ENCODE peak calls at places on chromosomes 11 and 22, in nine cellular contexts. One of them, this sample, is unnamed.

GRCh38 chr11:72851726-72852125 is 37.5 kb downstream of the ATG16L2 start:
- DNase-seq in fibroblast of villous mesenchyme: no peak
- DNase-seq in breast epithelium: no peak
- DNase-seq in GM13976: no peak
- DNase-seq in fibroblast of pulmonary artery: no peak
- DNase-seq in brain microvascular endothelial cell: peak
- DNase-seq in dorsolateral prefrontal cortex: no peak
- DNase-seq in fibroblast of mammary gland: no peak
- DNase-seq in endodermal cell: no peak
- DNase-seq in this sample: no peak

GRCh38 chr11:80163011-80163410 is 722.2 kb upstream of the TENM4 start:
- DNase-seq in fibroblast of villous mesenchyme: peak
- DNase-seq in breast epithelium: no peak
- DNase-seq in GM13976: no peak
- DNase-seq in fibroblast of pulmonary artery: peak
- DNase-seq in brain microvascular endothelial cell: peak
- DNase-seq in dorsolateral prefrontal cortex: no peak
- DNase-seq in fibroblast of mammary gland: no peak
- DNase-seq in endodermal cell: no peak
- DNase-seq in this sample: no peak

GRCh38 chr11:129723146-129723963 is 92.3 kb upstream of the TMEM45B start:
- DNase-seq in fibroblast of villous mesenchyme: no peak
- DNase-seq in breast epithelium: no peak
- DNase-seq in GM13976: no peak
- DNase-seq in fibroblast of pulmonary artery: no peak
- DNase-seq in brain microvascular endothelial cell: no peak
- DNase-seq in dorsolateral prefrontal cortex: no peak
- DNase-seq in fibroblast of mammary gland: no peak
- DNase-seq in endodermal cell: peak
- DNase-seq in this sample: no peak

GRCh38 chr11:6747097-6747662 is 24.6 kb downstream of the OR2AG2 start:
- DNase-seq in fibroblast of villous mesenchyme: no peak
- DNase-seq in breast epithelium: no peak
- DNase-seq in GM13976: no peak
- DNase-seq in fibroblast of pulmonary artery: no peak
- DNase-seq in brain microvascular endothelial cell: no peak
- DNase-seq in dorsolateral prefrontal cortex: no peak
- DNase-seq in fibroblast of mammary gland: no peak
- DNase-seq in endodermal cell: no peak
- DNase-seq in this sample: no peak

GRCh38 chr22:38705235-38706100 is at the start of gene GTPBP1:
- DNase-seq in fibroblast of villous mesenchyme: peak
- DNase-seq in breast epithelium: peak
- DNase-seq in GM13976: peak
- DNase-seq in fibroblast of pulmonary artery: peak
- DNase-seq in brain microvascular endothelial cell: peak
- DNase-seq in dorsolateral prefrontal cortex: peak
- DNase-seq in fibroblast of mammary gland: peak
- DNase-seq in endodermal cell: peak
- DNase-seq in this sample: peak

GRCh38 chr11:63929616-63930015 is 9.2 kb upstream of the NAA40 start:
- DNase-seq in fibroblast of villous mesenchyme: no peak
- DNase-seq in breast epithelium: no peak
- DNase-seq in GM13976: no peak
- DNase-seq in fibroblast of pulmonary artery: no peak
- DNase-seq in brain microvascular endothelial cell: no peak
- DNase-seq in dorsolateral prefrontal cortex: no peak
- DNase-seq in fibroblast of mammary gland: no peak
- DNase-seq in endodermal cell: no peak
- DNase-seq in this sample: no peak

GRCh38 chr11:74312321-74312720 is 881 bp upstream of the P4HA3 start:
- DNase-seq in fibroblast of villous mesenchyme: peak
- DNase-seq in breast epithelium: no peak
- DNase-seq in GM13976: no peak
- DNase-seq in fibroblast of pulmonary artery: peak
- DNase-seq in brain microvascular endothelial cell: no peak
- DNase-seq in dorsolateral prefrontal cortex: no peak
- DNase-seq in fibroblast of mammary gland: peak
- DNase-seq in endodermal cell: no peak
- DNase-seq in this sample: no peak

GRCh38 chr11:113730887-113731726 is 25.0 kb upstream of the TMPRSS5 start:
- DNase-seq in fibroblast of villous mesenchyme: peak
- DNase-seq in breast epithelium: no peak
- DNase-seq in GM13976: no peak
- DNase-seq in fibroblast of pulmonary artery: peak
- DNase-seq in brain microvascular endothelial cell: peak
- DNase-seq in dorsolateral prefrontal cortex: no peak
- DNase-seq in fibroblast of mammary gland: peak
- DNase-seq in endodermal cell: peak
- DNase-seq in this sample: peak

GRCh38 chr11:116931206-116931953 is 94.0 kb upstream of the APOA1 start:
- DNase-seq in fibroblast of villous mesenchyme: no peak
- DNase-seq in breast epithelium: peak
- DNase-seq in GM13976: peak
- DNase-seq in fibroblast of pulmonary artery: peak
- DNase-seq in brain microvascular endothelial cell: no peak
- DNase-seq in dorsolateral prefrontal cortex: no peak
- DNase-seq in fibroblast of mammary gland: peak
- DNase-seq in endodermal cell: no peak
- DNase-seq in this sample: no peak

GRCh38 chr11:125313271-125314222 is 149.0 kb downstream of the PKNOX2 start:
- DNase-seq in fibroblast of villous mesenchyme: no peak
- DNase-seq in breast epithelium: no peak
- DNase-seq in GM13976: no peak
- DNase-seq in fibroblast of pulmonary artery: peak
- DNase-seq in brain microvascular endothelial cell: no peak
- DNase-seq in dorsolateral prefrontal cortex: no peak
- DNase-seq in fibroblast of mammary gland: no peak
- DNase-seq in endodermal cell: no peak
- DNase-seq in this sample: no peak

GRCh38 chr11:129614256-129614944 is 201.2 kb upstream of the TMEM45B start:
- DNase-seq in fibroblast of villous mesenchyme: no peak
- DNase-seq in breast epithelium: no peak
- DNase-seq in GM13976: no peak
- DNase-seq in fibroblast of pulmonary artery: no peak
- DNase-seq in brain microvascular endothelial cell: no peak
- DNase-seq in dorsolateral prefrontal cortex: no peak
- DNase-seq in fibroblast of mammary gland: no peak
- DNase-seq in endodermal cell: no peak
- DNase-seq in this sample: no peak

DNA sequence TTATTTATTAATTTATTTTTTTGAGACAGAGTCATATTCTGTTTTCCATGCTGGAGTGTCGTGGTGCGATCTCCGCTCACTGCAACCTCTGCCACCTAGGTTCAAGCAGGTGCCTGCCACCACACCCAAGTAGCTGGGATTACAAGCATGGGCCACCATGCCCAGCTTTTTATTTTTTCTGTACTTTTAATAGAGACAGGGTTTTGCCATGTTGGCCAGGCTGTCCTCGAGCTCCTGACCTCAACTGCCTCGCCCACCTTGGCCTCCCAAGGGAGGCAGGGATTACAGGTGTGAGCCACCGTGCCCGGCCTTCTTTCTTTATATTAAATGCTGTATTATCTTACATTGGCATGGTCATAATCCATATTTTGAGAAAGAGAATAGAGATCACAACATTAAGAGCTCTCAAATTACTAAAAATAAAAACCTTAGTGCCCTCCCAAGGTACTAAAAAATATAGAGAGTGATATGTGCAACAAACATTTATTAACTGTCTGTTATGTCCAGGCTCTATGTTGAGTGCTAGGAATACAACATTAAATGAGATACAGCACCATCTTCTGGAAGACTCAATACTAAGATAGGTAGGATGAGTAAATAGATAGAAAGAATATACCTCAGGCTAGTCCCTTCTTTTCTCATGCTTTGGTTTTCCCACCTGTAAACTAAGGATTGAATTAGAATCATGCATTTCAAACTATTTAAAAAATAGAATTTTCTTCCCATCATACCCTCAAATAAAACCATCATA is 84.1 kb downstream of the BBOX1 start:
- DNase-seq in fibroblast of villous mesenchyme: peak
- DNase-seq in breast epithelium: no peak
- DNase-seq in GM13976: no peak
- DNase-seq in fibroblast of pulmonary artery: peak
- DNase-seq in brain microvascular endothelial cell: no peak
- DNase-seq in dorsolateral prefrontal cortex: no peak
- DNase-seq in fibroblast of mammary gland: peak
- DNase-seq in endodermal cell: no peak
- DNase-seq in this sample: no peak
- TF ChIP-seq CTCF in fibroblast of villous mesenchyme: peak
- TF ChIP-seq CTCF in breast epithelium: no peak
- TF ChIP-seq CTCF in GM13976: no peak
- TF ChIP-seq CTCF in fibroblast of pulmonary artery: peak
- TF ChIP-seq CTCF in brain microvascular endothelial cell: no peak
- TF ChIP-seq CTCF in dorsolateral prefrontal cortex: no peak
- TF ChIP-seq CTCF in fibroblast of mammary gland: peak
- TF ChIP-seq CTCF in endodermal cell: peak
- TF ChIP-seq CTCF in this sample: no peak

DNA sequence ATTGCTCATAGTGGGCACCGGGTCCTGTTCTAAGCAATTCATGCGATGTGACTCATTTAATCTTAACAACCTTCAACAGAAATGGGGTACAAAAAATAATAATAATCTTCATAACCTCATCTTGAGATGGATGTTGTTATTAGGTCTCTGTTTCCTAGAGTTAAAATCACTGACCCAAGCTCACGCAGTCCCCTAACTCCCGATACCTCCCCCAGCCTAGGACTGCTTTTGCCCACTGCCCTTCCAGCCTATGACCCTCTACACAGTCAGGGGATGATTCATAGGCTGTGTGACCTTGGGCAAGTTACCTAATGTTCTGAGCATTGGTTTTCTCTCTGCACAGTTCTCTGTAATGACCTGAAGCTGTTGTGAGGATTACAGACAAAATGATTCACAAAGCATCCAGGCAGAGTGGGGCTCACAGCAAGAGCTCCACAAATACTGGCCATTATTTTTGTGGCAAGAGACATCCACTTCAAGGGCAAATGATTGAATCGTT is 19.9 kb downstream of the MTFP1 start:
- DNase-seq in fibroblast of villous mesenchyme: no peak
- DNase-seq in breast epithelium: no peak
- DNase-seq in GM13976: no peak
- DNase-seq in fibroblast of pulmonary artery: no peak
- DNase-seq in brain microvascular endothelial cell: no peak
- DNase-seq in dorsolateral prefrontal cortex: no peak
- DNase-seq in fibroblast of mammary gland: peak
- DNase-seq in endodermal cell: no peak
- DNase-seq in this sample: no peak
- TF ChIP-seq CTCF in fibroblast of villous mesenchyme: no peak
- TF ChIP-seq CTCF in breast epithelium: no peak
- TF ChIP-seq CTCF in GM13976: no peak
- TF ChIP-seq CTCF in fibroblast of pulmonary artery: no peak
- TF ChIP-seq CTCF in brain microvascular endothelial cell: no peak
- TF ChIP-seq CTCF in dorsolateral prefrontal cortex: no peak
- TF ChIP-seq CTCF in fibroblast of mammary gland: no peak
- TF ChIP-seq CTCF in endodermal cell: peak
- TF ChIP-seq CTCF in this sample: peak

GRCh38 chr11:9756461-9756860 is 92.6 kb downstream of the SWAP70 start:
- DNase-seq in fibroblast of villous mesenchyme: no peak
- DNase-seq in breast epithelium: no peak
- DNase-seq in GM13976: no peak
- DNase-seq in fibroblast of pulmonary artery: no peak
- DNase-seq in brain microvascular endothelial cell: no peak
- DNase-seq in dorsolateral prefrontal cortex: no peak
- DNase-seq in fibroblast of mammary gland: no peak
- DNase-seq in endodermal cell: no peak
- DNase-seq in this sample: no peak

GRCh38 chr11:9752091-9752490 is 88.2 kb downstream of the SWAP70 start:
- DNase-seq in fibroblast of villous mesenchyme: peak
- DNase-seq in breast epithelium: no peak
- DNase-seq in GM13976: no peak
- DNase-seq in fibroblast of pulmonary artery: peak
- DNase-seq in brain microvascular endothelial cell: no peak
- DNase-seq in dorsolateral prefrontal cortex: no peak
- DNase-seq in fibroblast of mammary gland: peak
- DNase-seq in endodermal cell: no peak
- DNase-seq in this sample: no peak

GRCh38 chr11:9753031-9753430 is 89.2 kb downstream of the SWAP70 start:
- DNase-seq in fibroblast of villous mesenchyme: peak
- DNase-seq in breast epithelium: no peak
- DNase-seq in GM13976: no peak
- DNase-seq in fibroblast of pulmonary artery: peak
- DNase-seq in brain microvascular endothelial cell: peak
- DNase-seq in dorsolateral prefrontal cortex: no peak
- DNase-seq in fibroblast of mammary gland: peak
- DNase-seq in endodermal cell: no peak
- DNase-seq in this sample: no peak

GRCh38 chr11:9755561-9755960 is 91.7 kb downstream of the SWAP70 start:
- DNase-seq in fibroblast of villous mesenchyme: peak
- DNase-seq in breast epithelium: no peak
- DNase-seq in GM13976: no peak
- DNase-seq in fibroblast of pulmonary artery: peak
- DNase-seq in brain microvascular endothelial cell: peak
- DNase-seq in dorsolateral prefrontal cortex: no peak
- DNase-seq in fibroblast of mammary gland: peak
- DNase-seq in endodermal cell: no peak
- DNase-seq in this sample: no peak

GRCh38 chr11:9754041-9754471 is 90.2 kb downstream of the SWAP70 start:
- DNase-seq in fibroblast of villous mesenchyme: peak
- DNase-seq in breast epithelium: no peak
- DNase-seq in GM13976: no peak
- DNase-seq in fibroblast of pulmonary artery: no peak
- DNase-seq in brain microvascular endothelial cell: no peak
- DNase-seq in dorsolateral prefrontal cortex: no peak
- DNase-seq in fibroblast of mammary gland: peak
- DNase-seq in endodermal cell: no peak
- DNase-seq in this sample: no peak
- TF ChIP-seq CTCF in fibroblast of villous mesenchyme: no peak
- TF ChIP-seq CTCF in breast epithelium: no peak
- TF ChIP-seq CTCF in GM13976: no peak
- TF ChIP-seq CTCF in fibroblast of pulmonary artery: no peak
- TF ChIP-seq CTCF in brain microvascular endothelial cell: no peak
- TF ChIP-seq CTCF in dorsolateral prefrontal cortex: no peak
- TF ChIP-seq CTCF in fibroblast of mammary gland: no peak
- TF ChIP-seq CTCF in endodermal cell: no peak
- TF ChIP-seq CTCF in this sample: no peak

GRCh38 chr22:32448980-32449379 is 15.3 kb downstream of the BPIFC start:
- DNase-seq in fibroblast of villous mesenchyme: no peak
- DNase-seq in breast epithelium: no peak
- DNase-seq in GM13976: no peak
- DNase-seq in fibroblast of pulmonary artery: no peak
- DNase-seq in brain microvascular endothelial cell: no peak
- DNase-seq in dorsolateral prefrontal cortex: no peak
- DNase-seq in fibroblast of mammary gland: no peak
- DNase-seq in endodermal cell: no peak
- DNase-seq in this sample: no peak

GRCh38 chr22:32446321-32446720 is 17.9 kb downstream of the BPIFC start:
- DNase-seq in fibroblast of villous mesenchyme: no peak
- DNase-seq in breast epithelium: no peak
- DNase-seq in GM13976: no peak
- DNase-seq in fibroblast of pulmonary artery: no peak
- DNase-seq in brain microvascular endothelial cell: no peak
- DNase-seq in dorsolateral prefrontal cortex: no peak
- DNase-seq in fibroblast of mammary gland: peak
- DNase-seq in endodermal cell: no peak
- DNase-seq in this sample: no peak

DNA sequence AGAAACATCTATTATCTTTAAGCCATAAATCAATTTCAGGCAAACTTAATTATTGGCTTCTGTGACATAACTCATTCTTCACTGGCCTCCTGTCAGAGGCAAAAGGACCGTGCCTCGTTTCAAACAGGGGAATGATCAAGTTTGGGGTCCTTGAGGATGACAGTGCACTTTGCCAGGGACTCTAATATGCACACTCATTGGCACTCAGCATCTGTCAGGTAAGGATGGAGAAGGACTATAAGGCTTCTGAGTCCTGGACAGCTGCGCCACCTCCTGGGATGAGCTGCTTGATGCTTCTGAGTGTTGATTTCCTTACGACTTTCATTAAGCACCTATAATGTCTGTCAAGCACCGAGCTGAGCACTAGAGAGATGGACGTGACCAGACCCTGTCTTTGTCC is 20.2 kb downstream of the BPIFC start:
- DNase-seq in fibroblast of villous mesenchyme: peak
- DNase-seq in breast epithelium: no peak
- DNase-seq in GM13976: peak
- DNase-seq in fibroblast of pulmonary artery: peak
- DNase-seq in brain microvascular endothelial cell: no peak
- DNase-seq in dorsolateral prefrontal cortex: no peak
- DNase-seq in fibroblast of mammary gland: peak
- DNase-seq in endodermal cell: peak
- DNase-seq in this sample: no peak
- TF ChIP-seq CTCF in fibroblast of villous mesenchyme: no peak
- TF ChIP-seq CTCF in breast epithelium: no peak
- TF ChIP-seq CTCF in GM13976: peak
- TF ChIP-seq CTCF in fibroblast of pulmonary artery: peak
- TF ChIP-seq CTCF in brain microvascular endothelial cell: peak
- TF ChIP-seq CTCF in dorsolateral prefrontal cortex: no peak
- TF ChIP-seq CTCF in fibroblast of mammary gland: peak
- TF ChIP-seq CTCF in endodermal cell: peak
- TF ChIP-seq CTCF in this sample: no peak